ENCODE peak calls at places on chromosomes 12 and 14, in nine cellular contexts. Q is epithelial cell of proximal tubule, Y is fibroblast of lung, B is keratinocyte, M is PC-9, L is mammary epithelial cell, K is neural progenitor cell, C is A549, F is dorsolateral prefrontal cortex. X is an unnamed sample.
A peak's percentile ranks its signal among the peaks of the same experiment; 100 is the strongest.

GRCh38 chr14:85129907-85130306 is 400.0 kb upstream of the FLRT2 start:
- DNase-seq in Q (no peak), Y (no peak), B (no peak), M (no peak), L (no peak), K (no peak), C (no peak), F (no peak), X (no peak)

GRCh38 chr14:77026930-77027537 is 1.5 kb downstream of the IRF2BPL start:
- DNase-seq in Q (no peak), Y (peak; percentile 56), B (no peak), M (peak; percentile 53), L (peak; percentile 41), K (peak; percentile 88), C (peak; percentile 69), F (peak; percentile 45), X (peak; percentile 32)

GRCh38 chr12:108642269-108642870 is 8.7 kb upstream of the SELPLG start:
- DNase-seq in Q (no peak), Y (no peak), B (no peak), M (no peak), L (no peak), K (no peak), C (no peak), F (no peak), X (no peak)

GRCh38 chr14:61221906-61222305 is 59.2 kb downstream of the TMEM30B start:
- DNase-seq in Q (no peak), Y (no peak), B (no peak), M (peak; percentile 33), L (no peak), K (no peak), C (no peak), F (no peak), X (no peak)

GRCh38 chr12:41485203-41485602 is 297.1 kb downstream of the PDZRN4 start:
- DNase-seq in Q (no peak), Y (no peak), B (no peak), M (no peak), L (peak; percentile 9), K (no peak), C (no peak), F (no peak), X (no peak)

GRCh38 chr12:19248929-19249602 is 119.5 kb downstream of the PLEKHA5 start:
- DNase-seq in Q (peak; percentile 46), Y (peak; percentile 44), B (no peak), M (no peak), L (peak; percentile 56), K (no peak), C (peak; percentile 30), F (no peak), X (no peak)

GRCh38 chr14:54147285-54147684 is 190.7 kb upstream of the BMP4 start:
- DNase-seq in Q (no peak), Y (peak; percentile 81), B (peak; percentile 79), M (no peak), L (peak; percentile 85), K (no peak), C (peak; percentile 2), F (no peak), X (no peak)

GRCh38 chr14:32512813-32513212 is 183.7 kb downstream of the AKAP6 start:
- DNase-seq in Q (no peak), Y (no peak), B (no peak), M (no peak), L (no peak), K (no peak), C (no peak), F (no peak), X (no peak)

GRCh38 chr14:97838986-97839385 is 1041.8 kb downstream of the VRK1 start:
- DNase-seq in Q (no peak), Y (no peak), B (no peak), M (no peak), L (no peak), K (no peak), C (no peak), F (no peak), X (no peak)

GRCh38 chr12:111812881-111813741 is 28.9 kb upstream of the MAPKAPK5 start:
- DNase-seq in Q (no peak), Y (peak; percentile 72), B (peak; percentile 48), M (peak; percentile 69), L (peak; percentile 68), K (peak; percentile 92), C (peak; percentile 90), F (peak; percentile 72), X (peak; percentile 35)

GRCh38 chr12:100789146-100789545 is 5.4 kb upstream of the ANO4 start:
- DNase-seq in Q (peak; percentile 19), Y (peak; percentile 70), B (no peak), M (no peak), L (peak; percentile 39), K (no peak), C (peak; percentile 29), F (no peak), X (no peak)

GRCh38 chr14:75470238-75470797 is 42.5 kb downstream of the JDP2 start:
- DNase-seq in Q (no peak), Y (no peak), B (no peak), M (no peak), L (no peak), K (no peak), C (no peak), F (no peak), X (no peak)

GRCh38 chr14:36054353-36055051 is 122.0 kb downstream of the PTCSC3 start:
- DNase-seq in Q (no peak), Y (no peak), B (no peak), M (no peak), L (no peak), K (no peak), C (no peak), F (no peak), X (no peak)
- TF ChIP-seq CTCF in Q (no peak), Y (no peak), B (no peak), M (no peak), L (no peak), K (no peak), C (no peak), F (no peak), X (no peak)

GRCh38 chr12:122062832-122063690 is 15.5 kb upstream of the MLXIP start:
- DNase-seq in Q (no peak), Y (peak; percentile 61), B (peak; percentile 33), M (peak; percentile 93), L (peak; percentile 76), K (no peak), C (peak; percentile 81), F (no peak), X (no peak)

GRCh38 chr12:122063691-122064033 is 14.9 kb upstream of the MLXIP start:
- DNase-seq in Q (no peak), Y (no peak), B (no peak), M (no peak), L (no peak), K (no peak), C (no peak), F (no peak), X (no peak)

GRCh38 chr12:122061253-122061652 is 17.3 kb upstream of the MLXIP start:
- DNase-seq in Q (no peak), Y (no peak), B (no peak), M (no peak), L (no peak), K (no peak), C (no peak), F (peak; percentile 17), X (no peak)

GRCh38 chr12:122064780-122065588 is 13.6 kb upstream of the MLXIP start:
- DNase-seq in Q (peak; percentile 88), Y (peak; percentile 88), B (no peak), M (peak; percentile 76), L (no peak), K (peak; percentile 57), C (peak; percentile 74), F (no peak), X (no peak)

DNA sequence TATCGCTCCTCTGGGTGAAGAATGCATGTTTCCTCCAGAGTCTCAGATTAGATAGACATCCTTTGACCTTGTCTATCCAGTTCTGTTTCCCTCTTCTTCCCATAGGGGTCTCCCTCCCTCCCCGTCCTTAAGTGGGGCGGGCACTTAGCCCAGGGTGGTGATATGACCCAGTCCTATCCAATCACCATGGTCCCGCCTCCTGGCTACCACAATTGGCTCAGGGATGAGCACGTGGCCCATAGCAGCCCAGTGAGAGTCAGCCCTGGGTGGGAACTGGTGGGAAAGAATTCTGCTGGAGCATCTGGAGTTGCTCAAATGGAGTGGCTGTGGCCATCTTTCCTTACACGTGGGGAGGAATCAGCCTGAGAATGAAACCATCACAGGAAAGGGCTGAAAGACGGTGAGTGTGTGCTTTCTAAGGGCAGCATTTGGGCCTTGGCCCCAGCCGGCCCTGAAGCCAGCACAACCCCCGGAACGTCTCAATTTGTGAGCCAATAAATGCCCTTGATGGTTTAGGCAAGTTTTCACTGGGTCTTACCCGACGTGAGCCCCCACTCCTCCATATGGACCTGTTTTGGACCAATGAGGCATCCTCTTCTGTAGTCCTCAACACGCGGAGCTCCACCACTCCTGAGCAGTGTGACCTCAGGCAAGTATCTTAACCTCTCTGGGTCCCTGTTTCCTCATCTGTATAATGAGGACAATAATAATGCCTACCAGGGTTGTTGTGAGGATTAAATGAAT is 14.3 kb upstream of the MLXIP start:
- DNase-seq in Q (peak; percentile 91), Y (peak; percentile 89), B (no peak), M (peak; percentile 95), L (peak; percentile 37), K (peak; percentile 87), C (peak; percentile 98), F (no peak), X (peak; percentile 44)
- TF ChIP-seq CTCF in Q (peak; percentile 72), Y (peak; percentile 53), B (peak; percentile 44), M (peak; percentile 61), L (peak; percentile 21), K (peak; percentile 52), C (peak; percentile 18), F (peak; percentile 63), X (peak; percentile 42)

GRCh38 chr12:78870539-78870938 is 6.0 kb downstream of the SYT1 start:
- DNase-seq in Q (no peak), Y (no peak), B (no peak), M (no peak), L (no peak), K (no peak), C (no peak), F (peak; percentile 4), X (no peak)

GRCh38 chr12:78865297-78865955 is 852 bp downstream of the SYT1 start:
- DNase-seq in Q (no peak), Y (peak; percentile 38), B (no peak), M (no peak), L (peak; percentile 24), K (peak; percentile 12), C (no peak), F (peak; percentile 7), X (no peak)

GRCh38 chr12:78866518-78866917 is 1.9 kb downstream of the SYT1 start:
- DNase-seq in Q (no peak), Y (peak; percentile 15), B (no peak), M (no peak), L (no peak), K (no peak), C (no peak), F (no peak), X (no peak)

GRCh38 chr12:78863482-78864427 is 819 bp upstream of the SYT1 start:
- DNase-seq in Q (no peak), Y (peak; percentile 78), B (no peak), M (peak; percentile 43), L (peak; percentile 86), K (peak; percentile 81), C (peak; percentile 86), F (peak; percentile 80), X (peak; percentile 15)

GRCh38 chr12:78864483-78865296 is at the start of gene SYT1:
- DNase-seq in Q (no peak), Y (peak; percentile 93), B (peak; percentile 13), M (no peak), L (peak; percentile 95), K (peak; percentile 94), C (peak; percentile 96), F (peak; percentile 96), X (peak; percentile 9)
- TF ChIP-seq CTCF in Q (no peak), Y (no peak), B (no peak), M (no peak), L (no peak), K (no peak), C (no peak), F (no peak), X (no peak)

GRCh38 chr12:112823582-112824149 is 32.1 kb downstream of the RPH3A start:
- DNase-seq in Q (no peak), Y (no peak), B (no peak), M (no peak), L (no peak), K (no peak), C (peak; percentile 57), F (no peak), X (no peak)
- TF ChIP-seq CTCF in Q (peak; percentile 45), Y (no peak), B (no peak), M (no peak), L (no peak), K (no peak), C (no peak), F (peak; percentile 19), X (peak; percentile 22)

X was measured in progenitor cell of endocrine pancreas.